ENCODE peak calls at places on chromosome 16, in seven cellular contexts. D is cardiac fibroblast, R is thoracic aorta, Y is psoas muscle, P is ovary, J is foreskin fibroblast, H is AG04450. A is an unnamed sample.

GRCh38 chr16:48041861-48042435 is 113.8 kb downstream of the ABCC12 start:
- DNase-seq in J (no peak), R (no peak), D (no peak), P (no peak), Y (no peak), H (no peak), A (no peak)

GRCh38 chr16:81711609-81712329 is 67.3 kb upstream of the PLCG2 start:
- DNase-seq in D (peak), H (peak), R (no peak), P (peak), J (peak), Y (no peak), A (peak)

GRCh38 chr16:3690991-3691720 is 26.2 kb downstream of the TRAP1 start:
- DNase-seq in D (peak), J (peak), P (peak), H (no peak), Y (peak), R (no peak), A (no peak)

GRCh38 chr16:68480084-68480995 is 32.0 kb upstream of the SMPD3 start:
- DNase-seq in P (no peak), R (no peak), J (no peak), H (no peak), D (no peak), Y (no peak), A (no peak)

GRCh38 chr16:57924514-57924913 is 46.4 kb downstream of the CNGB1 start:
- DNase-seq in D (no peak), H (no peak), Y (no peak), R (no peak), J (no peak), P (no peak), A (no peak)

GRCh38 chr16:81431554-81432353 is 12.9 kb upstream of the CMIP start:
- DNase-seq in H (peak), R (no peak), J (peak), P (no peak), D (peak), Y (no peak), A (no peak)

GRCh38 chr16:58614212-58614611 is 15.4 kb downstream of the CNOT1 start:
- DNase-seq in J (peak), P (no peak), Y (no peak), R (no peak), H (no peak), D (peak), A (no peak)

GRCh38 chr16:89581045-89581695 is 5.6 kb downstream of the CPNE7 start:
- DNase-seq in R (no peak), J (peak), H (peak), Y (no peak), P (no peak), D (peak), A (peak)

GRCh38 chr16:12120331-12120981 is 143.9 kb downstream of the SNX29 start:
- DNase-seq in H (no peak), Y (no peak), D (peak), P (no peak), R (peak), J (peak), A (no peak)

GRCh38 chr16:53052519-53053501 is at the start of gene CHD9NB:
- DNase-seq in Y (no peak), J (peak), D (peak), R (peak), P (no peak), H (peak), A (peak)

GRCh38 chr16:48607056-48607825 is 2.7 kb downstream of the N4BP1 start:
- DNase-seq in D (peak), H (no peak), R (no peak), P (no peak), Y (no peak), J (peak), A (no peak)

GRCh38 chr16:49592507-49593422 is 219.2 kb downstream of the C16orf78 start:
- DNase-seq in J (peak), D (peak), P (peak), Y (no peak), H (no peak), R (no peak), A (no peak)

GRCh38 chr16:50709061-50709695 is 15.8 kb downstream of the NOD2 start:
- DNase-seq in R (no peak), H (no peak), Y (no peak), P (no peak), J (no peak), D (no peak), A (no peak)

GRCh38 chr16:85980686-85981085 is 81.7 kb downstream of the IRF8 start:
- DNase-seq in H (no peak), P (no peak), D (no peak), R (no peak), Y (no peak), J (no peak), A (no peak)

GRCh38 chr16:67961551-67961957 is 6.9 kb downstream of the SLC12A4 start:
- DNase-seq in H (no peak), Y (peak), P (no peak), R (no peak), D (no peak), J (no peak), A (no peak)

GRCh38 chr16:67238278-67238575 is 9.1 kb downstream of the FHOD1 start:
- DNase-seq in J (no peak), D (no peak), P (no peak), Y (no peak), R (no peak), H (no peak), A (no peak)

GRCh38 chr16:77599793-77600415 is 122.4 kb upstream of the NUDT7 start:
- DNase-seq in R (no peak), J (peak), D (peak), H (no peak), P (no peak), Y (no peak), A (no peak)

GRCh38 chr16:3652373-3653037 is 2.0 kb upstream of the DNASE1 start:
- DNase-seq in D (no peak), J (no peak), R (no peak), P (no peak), H (no peak), Y (no peak), A (no peak)

GRCh38 chr16:19884611-19885455 is at the start of gene GPRC5B:
- DNase-seq in P (peak), Y (peak), H (no peak), D (no peak), R (no peak), J (peak), A (no peak)

GRCh38 chr16:88966986-88967799 is 9.8 kb downstream of the CBFA2T3 start:
- DNase-seq in R (no peak), P (no peak), H (no peak), Y (peak), J (no peak), D (no peak), A (no peak)

GRCh38 chr16:68272501-68273209 is 8.3 kb downstream of the SLC7A6 start:
- DNase-seq in J (no peak), R (no peak), H (no peak), P (no peak), D (no peak), Y (no peak), A (no peak)

GRCh38 chr16:10871157-10871991 is 5.6 kb upstream of the CIITA start:
- DNase-seq in Y (peak), R (no peak), H (peak), D (peak), J (peak), P (no peak), A (peak)

GRCh38 chr16:4317471-4318170 is 1.8 kb downstream of the GLIS2 start:
- DNase-seq in P (peak), Y (no peak), R (no peak), D (peak), H (no peak), J (peak), A (no peak)

GRCh38 chr16:14364386-14365199 is 265.5 kb downstream of the PARN start:
- DNase-seq in Y (no peak), D (peak), J (peak), R (no peak), H (peak), P (no peak), A (peak)
- TF ChIP-seq CTCF in Y (no peak), D (no peak), J (no peak), R (no peak), H (no peak), P (no peak), A (no peak)

GRCh38 chr16:29757950-29758466 is 12.2 kb upstream of the C16orf54 start:
- DNase-seq in R (no peak), J (peak), Y (no peak), P (peak), H (peak), D (peak), A (peak)
- TF ChIP-seq CTCF in R (no peak), J (peak), Y (no peak), P (no peak), H (peak), D (no peak), A (peak)

GRCh38 chr16:22139008-22139407 is 23.3 kb upstream of the SDR42E2 start:
- DNase-seq in Y (no peak), R (no peak), H (no peak), D (no peak), P (no peak), J (no peak), A (no peak)

GRCh38 chr16:22139732-22140131 is 22.6 kb upstream of the SDR42E2 start:
- DNase-seq in R (no peak), D (no peak), P (no peak), Y (no peak), J (no peak), H (no peak), A (no peak)

GRCh38 chr16:22138482-22138881 is 23.8 kb upstream of the SDR42E2 start:
- DNase-seq in Y (no peak), J (no peak), H (no peak), P (no peak), R (no peak), D (no peak), A (no peak)

GRCh38 chr16:22144520-22144919 is 17.8 kb upstream of the SDR42E2 start:
- DNase-seq in D (no peak), J (no peak), R (no peak), Y (no peak), H (no peak), P (no peak), A (no peak)

DNA sequence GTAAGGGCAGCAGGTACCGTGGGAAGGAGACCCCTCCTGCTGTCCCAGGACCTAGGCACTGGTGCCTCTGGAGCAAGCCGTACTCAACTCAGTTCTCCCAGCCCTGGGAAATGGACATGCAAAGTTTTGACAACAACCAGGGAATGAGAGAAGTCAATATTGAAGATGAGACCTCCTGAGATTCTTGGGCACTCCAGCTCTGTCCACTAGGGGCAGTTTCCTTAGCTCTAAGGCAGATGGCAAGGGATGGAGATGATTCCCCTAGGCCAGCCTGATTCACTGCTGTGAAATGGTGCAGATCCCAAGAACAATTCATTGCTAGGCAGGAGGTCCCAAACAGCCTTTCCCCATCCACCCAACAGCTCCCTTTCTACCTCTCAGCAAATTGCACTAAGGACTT is 20.6 kb upstream of the SDR42E2 start:
- DNase-seq in H (no peak), Y (no peak), J (peak), D (peak), P (no peak), R (no peak), A (no peak)
- TF ChIP-seq CTCF in H (peak), Y (peak), J (peak), D (peak), P (no peak), R (no peak), A (peak)

GRCh38 chr16:87068316-87068715 is 248.9 kb downstream of the C16orf95 start:
- DNase-seq in H (no peak), R (no peak), Y (no peak), P (no peak), D (no peak), J (no peak), A (no peak)

GRCh38 chr16:87067890-87068289 is 249.3 kb downstream of the C16orf95 start:
- DNase-seq in D (no peak), H (no peak), R (no peak), P (no peak), J (no peak), Y (no peak), A (no peak)

GRCh38 chr16:87072101-87072500 is 245.1 kb downstream of the C16orf95 start:
- DNase-seq in D (no peak), J (no peak), H (no peak), Y (no peak), R (no peak), P (no peak), A (no peak)

GRCh38 chr16:87068751-87069150 is 248.4 kb downstream of the C16orf95 start:
- DNase-seq in Y (no peak), R (no peak), H (no peak), D (no peak), P (no peak), J (no peak), A (no peak)

GRCh38 chr16:87070657-87071056 is 246.5 kb downstream of the C16orf95 start:
- DNase-seq in R (no peak), D (no peak), Y (no peak), H (no peak), J (no peak), P (no peak), A (no peak)
- TF ChIP-seq CTCF in R (no peak), D (no peak), Y (no peak), H (no peak), J (no peak), P (no peak), A (no peak)

GRCh38 chr16:27512061-27512460 is 37.7 kb downstream of the GTF3C1 start:
- DNase-seq in P (no peak), R (no peak), H (no peak), J (no peak), D (no peak), Y (no peak), A (no peak)
- TF ChIP-seq CTCF in P (no peak), R (no peak), H (no peak), J (no peak), D (no peak), Y (no peak), A (no peak)

GRCh38 chr16:35386619-35387018 is 1927.2 kb downstream of the TP53TG3F start:
- DNase-seq in H (no peak), R (no peak), P (no peak), Y (no peak), J (no peak), D (no peak), A (no peak)

GRCh38 chr16:35391328-35391727 is 1931.9 kb downstream of the TP53TG3F start:
- DNase-seq in J (peak), P (no peak), Y (peak), H (no peak), R (no peak), D (peak), A (no peak)
- TF ChIP-seq CTCF in J (peak), P (no peak), Y (peak), H (peak), R (no peak), D (peak), A (peak)

GRCh38 chr16:14196539-14196938 is 125.4 kb downstream of the MRTFB start:
- DNase-seq in H (no peak), D (no peak), P (no peak), Y (no peak), R (no peak), J (no peak), A (no peak)

GRCh38 chr16:14198603-14199002 is 127.5 kb downstream of the MRTFB start:
- DNase-seq in J (no peak), R (no peak), P (no peak), D (no peak), H (no peak), Y (no peak), A (no peak)

GRCh38 chr16:14198012-14198411 is 126.9 kb downstream of the MRTFB start:
- DNase-seq in D (no peak), R (no peak), P (no peak), J (no peak), Y (no peak), H (no peak), A (no peak)

GRCh38 chr16:14194706-14195105 is 123.6 kb downstream of the MRTFB start:
- DNase-seq in R (no peak), D (no peak), Y (no peak), J (no peak), P (no peak), H (no peak), A (no peak)

DNA sequence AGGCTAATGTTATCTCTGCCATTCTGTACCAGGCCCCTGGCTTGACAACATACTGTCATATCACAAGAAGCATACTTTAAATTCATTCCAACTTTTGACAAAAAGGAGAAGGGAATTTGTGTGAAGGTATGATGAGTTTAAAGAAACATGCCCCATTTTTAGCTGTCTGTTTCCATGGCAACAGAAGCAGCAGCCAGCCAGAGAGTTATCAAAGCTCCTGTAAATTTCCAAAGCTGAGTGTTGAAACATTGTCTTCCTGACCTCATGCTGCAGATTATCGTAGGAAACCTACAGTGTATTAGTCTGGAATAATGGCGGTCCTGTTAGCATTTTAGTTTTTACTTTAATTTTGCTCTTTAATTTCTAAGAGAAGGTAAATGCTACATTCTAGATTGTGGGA is 124.9 kb downstream of the MRTFB start:
- DNase-seq in J (no peak), Y (no peak), D (peak), H (no peak), R (no peak), P (no peak), A (no peak)
- TF ChIP-seq CTCF in J (no peak), Y (no peak), D (no peak), H (no peak), R (no peak), P (no peak), A (no peak)

GRCh38 chr16:72848759-72849664 is 198.9 kb downstream of the ZFHX3 start:
- DNase-seq in R (peak), P (peak), Y (peak), J (peak), D (peak), H (peak), A (peak)

GRCh38 chr16:72845322-72846020 is 202.5 kb downstream of the ZFHX3 start:
- DNase-seq in D (no peak), Y (no peak), R (no peak), P (no peak), J (no peak), H (no peak), A (no peak)

GRCh38 chr16:72846594-72846993 is 201.3 kb downstream of the ZFHX3 start:
- DNase-seq in D (no peak), J (no peak), H (no peak), Y (no peak), R (no peak), P (no peak), A (no peak)

GRCh38 chr16:72848045-72848410 is 199.9 kb downstream of the ZFHX3 start:
- DNase-seq in H (no peak), D (no peak), P (no peak), Y (no peak), J (no peak), R (no peak), A (no peak)

GRCh38 chr16:72847187-72848044 is 200.5 kb downstream of the ZFHX3 start:
- DNase-seq in R (no peak), Y (no peak), P (no peak), D (peak), H (no peak), J (peak), A (no peak)
- TF ChIP-seq CTCF in R (peak), Y (peak), P (no peak), D (peak), H (peak), J (peak), A (peak)

GRCh38 chr16:5502944-5503343 is 405.3 kb upstream of the EEF2KMT start:
- DNase-seq in R (no peak), H (no peak), P (no peak), J (no peak), D (no peak), Y (no peak), A (no peak)

GRCh38 chr16:5500526-5500925 is 402.9 kb upstream of the EEF2KMT start:
- DNase-seq in Y (no peak), H (no peak), J (no peak), R (no peak), P (no peak), D (no peak), A (no peak)

GRCh38 chr16:5504028-5504758 is 406.6 kb upstream of the EEF2KMT start:
- DNase-seq in J (peak), P (no peak), Y (no peak), H (no peak), R (no peak), D (no peak), A (no peak)

GRCh38 chr16:5505093-5505887 is 407.7 kb upstream of the EEF2KMT start:
- DNase-seq in R (no peak), Y (no peak), P (no peak), D (no peak), J (no peak), H (no peak), A (no peak)

DNA sequence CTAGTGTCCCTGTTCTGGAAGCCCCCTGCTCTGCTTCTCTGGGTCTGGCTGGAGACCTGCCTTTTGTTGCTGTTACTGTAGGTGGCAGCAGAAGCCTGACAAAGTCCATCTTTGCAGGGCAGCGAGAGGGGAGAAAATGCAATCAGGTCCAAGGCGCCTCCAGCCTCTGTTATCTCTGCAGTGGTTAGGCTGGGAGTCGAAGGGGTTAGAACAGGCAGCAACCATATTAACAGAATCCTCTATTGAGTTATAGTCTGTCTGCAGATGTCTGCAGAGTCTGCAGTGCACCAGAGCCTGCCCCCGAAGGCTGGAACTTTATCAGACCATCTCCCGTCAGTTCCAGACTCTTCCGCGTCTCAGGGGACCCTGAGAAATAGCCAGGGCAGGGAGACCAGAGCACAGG is 404.9 kb upstream of the EEF2KMT start:
- DNase-seq in R (no peak), P (no peak), H (no peak), J (peak), Y (no peak), D (no peak), A (no peak)
- TF ChIP-seq CTCF in R (no peak), P (no peak), H (no peak), J (peak), Y (no peak), D (no peak), A (peak)